ENCODE peak calls at places on chromosome 10, in eight cellular contexts. One of them, this sample, is unnamed.

GRCh38 chr10:130994191-130994590 is 317.3 kb downstream of the TCERG1L start:
- DNase-seq in osteoblast: no peak
- DNase-seq in GM10248: no peak
- DNase-seq in ELR: no peak
- DNase-seq in adipocyte: no peak
- DNase-seq in sciatic nerve: no peak
- DNase-seq in Right ventricle myocardium superior: no peak
- DNase-seq in T-helper 9 cell: no peak
- DNase-seq in this sample: no peak

GRCh38 chr10:58106211-58107035 is 161.3 kb downstream of the IPMK start:
- DNase-seq in osteoblast: no peak
- DNase-seq in GM10248: no peak
- DNase-seq in ELR: no peak
- DNase-seq in adipocyte: no peak
- DNase-seq in sciatic nerve: no peak
- DNase-seq in Right ventricle myocardium superior: no peak
- DNase-seq in T-helper 9 cell: no peak
- DNase-seq in this sample: peak; percentile 7

GRCh38 chr10:70827358-70827757 is 11.6 kb downstream of the SGPL1 start:
- DNase-seq in osteoblast: no peak
- DNase-seq in GM10248: no peak
- DNase-seq in ELR: peak; percentile 77
- DNase-seq in adipocyte: no peak
- DNase-seq in sciatic nerve: no peak
- DNase-seq in Right ventricle myocardium superior: no peak
- DNase-seq in T-helper 9 cell: no peak
- DNase-seq in this sample: no peak

GRCh38 chr10:66925896-66926719 is at the start of gene LRRTM3:
- DNase-seq in osteoblast: peak; percentile 81
- DNase-seq in GM10248: peak; percentile 69
- DNase-seq in ELR: peak; percentile 83
- DNase-seq in adipocyte: peak; percentile 91
- DNase-seq in sciatic nerve: peak; percentile 58
- DNase-seq in Right ventricle myocardium superior: peak; percentile 30
- DNase-seq in T-helper 9 cell: no peak
- DNase-seq in this sample: peak; percentile 66

GRCh38 chr10:50497758-50498157 is 126.0 kb downstream of the SGMS1 start:
- DNase-seq in osteoblast: peak; percentile 22
- DNase-seq in GM10248: peak; percentile 59
- DNase-seq in ELR: peak; percentile 71
- DNase-seq in adipocyte: peak; percentile 38
- DNase-seq in sciatic nerve: no peak
- DNase-seq in Right ventricle myocardium superior: no peak
- DNase-seq in T-helper 9 cell: no peak
- DNase-seq in this sample: peak; percentile 64

GRCh38 chr10:64014281-64014680 is 493.1 kb downstream of the REEP3 start:
- DNase-seq in osteoblast: no peak
- DNase-seq in GM10248: no peak
- DNase-seq in ELR: no peak
- DNase-seq in adipocyte: no peak
- DNase-seq in sciatic nerve: no peak
- DNase-seq in Right ventricle myocardium superior: no peak
- DNase-seq in T-helper 9 cell: no peak
- DNase-seq in this sample: no peak

GRCh38 chr10:86336341-86336740 is 30.3 kb downstream of the GRID1 start:
- DNase-seq in osteoblast: peak; percentile 44
- DNase-seq in GM10248: no peak
- DNase-seq in ELR: no peak
- DNase-seq in adipocyte: no peak
- DNase-seq in sciatic nerve: peak; percentile 23
- DNase-seq in Right ventricle myocardium superior: peak; percentile 13
- DNase-seq in T-helper 9 cell: no peak
- DNase-seq in this sample: no peak

GRCh38 chr10:44724415-44725174 is 186.5 kb upstream of the TMEM72 start:
- DNase-seq in osteoblast: peak; percentile 66
- DNase-seq in GM10248: no peak
- DNase-seq in ELR: peak; percentile 80
- DNase-seq in adipocyte: peak; percentile 64
- DNase-seq in sciatic nerve: no peak
- DNase-seq in Right ventricle myocardium superior: no peak
- DNase-seq in T-helper 9 cell: no peak
- DNase-seq in this sample: no peak

GRCh38 chr10:97875391-97875790 is 25.7 kb downstream of the GOLGA7B start:
- DNase-seq in osteoblast: no peak
- DNase-seq in GM10248: no peak
- DNase-seq in ELR: no peak
- DNase-seq in adipocyte: no peak
- DNase-seq in sciatic nerve: no peak
- DNase-seq in Right ventricle myocardium superior: no peak
- DNase-seq in T-helper 9 cell: no peak
- DNase-seq in this sample: no peak

GRCh38 chr10:25858076-25858475 is 76.0 kb upstream of the MYO3A start:
- DNase-seq in osteoblast: no peak
- DNase-seq in GM10248: no peak
- DNase-seq in ELR: no peak
- DNase-seq in adipocyte: no peak
- DNase-seq in sciatic nerve: no peak
- DNase-seq in Right ventricle myocardium superior: no peak
- DNase-seq in T-helper 9 cell: no peak
- DNase-seq in this sample: no peak

GRCh38 chr10:13942030-13942429 is 355.3 kb downstream of the PRPF18 start:
- DNase-seq in osteoblast: no peak
- DNase-seq in GM10248: no peak
- DNase-seq in ELR: no peak
- DNase-seq in adipocyte: no peak
- DNase-seq in sciatic nerve: no peak
- DNase-seq in Right ventricle myocardium superior: no peak
- DNase-seq in T-helper 9 cell: no peak
- DNase-seq in this sample: no peak

GRCh38 chr10:25026463-25026862 is 10.1 kb downstream of the THNSL1 start:
- DNase-seq in osteoblast: no peak
- DNase-seq in GM10248: no peak
- DNase-seq in ELR: peak; percentile 45
- DNase-seq in adipocyte: peak; percentile 27
- DNase-seq in sciatic nerve: no peak
- DNase-seq in Right ventricle myocardium superior: no peak
- DNase-seq in T-helper 9 cell: no peak
- DNase-seq in this sample: no peak

GRCh38 chr10:126268104-126268900 is 120.0 kb downstream of the ADAM12 start:
- DNase-seq in osteoblast: no peak
- DNase-seq in GM10248: no peak
- DNase-seq in ELR: no peak
- DNase-seq in adipocyte: no peak
- DNase-seq in sciatic nerve: no peak
- DNase-seq in Right ventricle myocardium superior: no peak
- DNase-seq in T-helper 9 cell: no peak
- DNase-seq in this sample: no peak

GRCh38 chr10:124534231-124534798 is 72.7 kb downstream of the LHPP start:
- DNase-seq in osteoblast: no peak
- DNase-seq in GM10248: no peak
- DNase-seq in ELR: no peak
- DNase-seq in adipocyte: no peak
- DNase-seq in sciatic nerve: no peak
- DNase-seq in Right ventricle myocardium superior: peak; percentile 67
- DNase-seq in T-helper 9 cell: no peak
- DNase-seq in this sample: peak; percentile 64

GRCh38 chr10:36042135-36042534 is 400.0 kb upstream of the FZD8 start:
- DNase-seq in osteoblast: no peak
- DNase-seq in GM10248: no peak
- DNase-seq in ELR: no peak
- DNase-seq in adipocyte: no peak
- DNase-seq in sciatic nerve: no peak
- DNase-seq in Right ventricle myocardium superior: no peak
- DNase-seq in T-helper 9 cell: no peak
- DNase-seq in this sample: no peak

GRCh38 chr10:103514244-103514643 is 20.7 kb downstream of the NEURL1 start:
- DNase-seq in osteoblast: no peak
- DNase-seq in GM10248: peak; percentile 13
- DNase-seq in ELR: no peak
- DNase-seq in adipocyte: no peak
- DNase-seq in sciatic nerve: no peak
- DNase-seq in Right ventricle myocardium superior: no peak
- DNase-seq in T-helper 9 cell: no peak
- DNase-seq in this sample: no peak

GRCh38 chr10:84825330-84825729 is 496.9 kb downstream of the CCSER2 start:
- DNase-seq in osteoblast: no peak
- DNase-seq in GM10248: no peak
- DNase-seq in ELR: peak; percentile 21
- DNase-seq in adipocyte: peak; percentile 14
- DNase-seq in sciatic nerve: no peak
- DNase-seq in Right ventricle myocardium superior: peak; percentile 51
- DNase-seq in T-helper 9 cell: no peak
- DNase-seq in this sample: no peak

GRCh38 chr10:31731711-31732110 is 196.9 kb downstream of the ARHGAP12 start:
- DNase-seq in osteoblast: no peak
- DNase-seq in GM10248: no peak
- DNase-seq in ELR: no peak
- DNase-seq in adipocyte: no peak
- DNase-seq in sciatic nerve: no peak
- DNase-seq in Right ventricle myocardium superior: no peak
- DNase-seq in T-helper 9 cell: no peak
- DNase-seq in this sample: no peak

GRCh38 chr10:95319239-95319638 is 28.4 kb upstream of the PDLIM1 start:
- DNase-seq in osteoblast: no peak
- DNase-seq in GM10248: no peak
- DNase-seq in ELR: no peak
- DNase-seq in adipocyte: peak; percentile 63
- DNase-seq in sciatic nerve: no peak
- DNase-seq in Right ventricle myocardium superior: no peak
- DNase-seq in T-helper 9 cell: no peak
- DNase-seq in this sample: no peak

GRCh38 chr10:780536-781524 is 91.4 kb upstream of the DIP2C start:
- DNase-seq in osteoblast: no peak
- DNase-seq in GM10248: no peak
- DNase-seq in ELR: no peak
- DNase-seq in adipocyte: no peak
- DNase-seq in sciatic nerve: no peak
- DNase-seq in Right ventricle myocardium superior: no peak
- DNase-seq in T-helper 9 cell: no peak
- DNase-seq in this sample: no peak

GRCh38 chr10:72506474-72506873 is 119.4 kb downstream of the MICU1 start:
- DNase-seq in osteoblast: no peak
- DNase-seq in GM10248: no peak
- DNase-seq in ELR: no peak
- DNase-seq in adipocyte: no peak
- DNase-seq in sciatic nerve: no peak
- DNase-seq in Right ventricle myocardium superior: no peak
- DNase-seq in T-helper 9 cell: no peak
- DNase-seq in this sample: no peak

GRCh38 chr10:49300140-49300974 is 1.4 kb downstream of the C10orf71 start:
- DNase-seq in osteoblast: no peak
- DNase-seq in GM10248: no peak
- DNase-seq in ELR: no peak
- DNase-seq in adipocyte: peak; percentile 14
- DNase-seq in sciatic nerve: no peak
- DNase-seq in Right ventricle myocardium superior: peak; percentile 71
- DNase-seq in T-helper 9 cell: no peak
- DNase-seq in this sample: no peak

GRCh38 chr10:125169279-125169678 is 8.9 kb upstream of the CTBP2 start:
- DNase-seq in osteoblast: no peak
- DNase-seq in GM10248: no peak
- DNase-seq in ELR: no peak
- DNase-seq in adipocyte: no peak
- DNase-seq in sciatic nerve: no peak
- DNase-seq in Right ventricle myocardium superior: no peak
- DNase-seq in T-helper 9 cell: no peak
- DNase-seq in this sample: no peak

GRCh38 chr10:113960617-113961260 is 82.9 kb upstream of the ADRB1 start:
- DNase-seq in osteoblast: no peak
- DNase-seq in GM10248: peak; percentile 34
- DNase-seq in ELR: peak; percentile 37
- DNase-seq in adipocyte: no peak
- DNase-seq in sciatic nerve: no peak
- DNase-seq in Right ventricle myocardium superior: no peak
- DNase-seq in T-helper 9 cell: peak; percentile 31
- DNase-seq in this sample: peak; percentile 30

GRCh38 chr10:27258838-27259532 is 18.4 kb upstream of the ACBD5 start:
- DNase-seq in osteoblast: peak; percentile 79
- DNase-seq in GM10248: peak; percentile 37
- DNase-seq in ELR: no peak
- DNase-seq in adipocyte: no peak
- DNase-seq in sciatic nerve: no peak
- DNase-seq in Right ventricle myocardium superior: no peak
- DNase-seq in T-helper 9 cell: no peak
- DNase-seq in this sample: peak; percentile 63

GRCh38 chr10:76251773-76252617 is 820.6 kb downstream of the LRMDA start:
- DNase-seq in osteoblast: no peak
- DNase-seq in GM10248: no peak
- DNase-seq in ELR: no peak
- DNase-seq in adipocyte: no peak
- DNase-seq in sciatic nerve: no peak
- DNase-seq in Right ventricle myocardium superior: no peak
- DNase-seq in T-helper 9 cell: no peak
- DNase-seq in this sample: no peak

GRCh38 chr10:103450201-103450695 is 1.9 kb downstream of the CALHM2 start:
- DNase-seq in osteoblast: peak; percentile 78
- DNase-seq in GM10248: no peak
- DNase-seq in ELR: no peak
- DNase-seq in adipocyte: no peak
- DNase-seq in sciatic nerve: no peak
- DNase-seq in Right ventricle myocardium superior: no peak
- DNase-seq in T-helper 9 cell: no peak
- DNase-seq in this sample: no peak

GRCh38 chr10:73413108-73413527 is 740 bp downstream of the ANXA7 start:
- DNase-seq in osteoblast: peak; percentile 58
- DNase-seq in GM10248: peak; percentile 65
- DNase-seq in ELR: peak; percentile 62
- DNase-seq in adipocyte: no peak
- DNase-seq in sciatic nerve: no peak
- DNase-seq in Right ventricle myocardium superior: no peak
- DNase-seq in T-helper 9 cell: peak; percentile 21
- DNase-seq in this sample: peak; percentile 67

GRCh38 chr10:111758593-111758992 is 425.0 kb downstream of the GPAM start:
- DNase-seq in osteoblast: no peak
- DNase-seq in GM10248: no peak
- DNase-seq in ELR: no peak
- DNase-seq in adipocyte: no peak
- DNase-seq in sciatic nerve: no peak
- DNase-seq in Right ventricle myocardium superior: no peak
- DNase-seq in T-helper 9 cell: no peak
- DNase-seq in this sample: no peak

GRCh38 chr10:132906836-132907235 is 35.5 kb downstream of the CFAP46 start:
- DNase-seq in osteoblast: peak; percentile 44
- DNase-seq in GM10248: no peak
- DNase-seq in ELR: no peak
- DNase-seq in adipocyte: no peak
- DNase-seq in sciatic nerve: peak; percentile 35
- DNase-seq in Right ventricle myocardium superior: peak; percentile 36
- DNase-seq in T-helper 9 cell: no peak
- DNase-seq in this sample: no peak

GRCh38 chr10:103765981-103766380 is 89.4 kb downstream of the SH3PXD2A start:
- DNase-seq in osteoblast: no peak
- DNase-seq in GM10248: no peak
- DNase-seq in ELR: peak; percentile 48
- DNase-seq in adipocyte: no peak
- DNase-seq in sciatic nerve: no peak
- DNase-seq in Right ventricle myocardium superior: peak; percentile 77
- DNase-seq in T-helper 9 cell: peak; percentile 77
- DNase-seq in this sample: no peak

GRCh38 chr10:9238041-9238440 is 1183.6 kb downstream of the GATA3 start:
- DNase-seq in osteoblast: no peak
- DNase-seq in GM10248: no peak
- DNase-seq in ELR: no peak
- DNase-seq in adipocyte: no peak
- DNase-seq in sciatic nerve: no peak
- DNase-seq in Right ventricle myocardium superior: no peak
- DNase-seq in T-helper 9 cell: no peak
- DNase-seq in this sample: no peak

GRCh38 chr10:56116684-56117083 is 244.4 kb downstream of the ZWINT start:
- DNase-seq in osteoblast: no peak
- DNase-seq in GM10248: no peak
- DNase-seq in ELR: no peak
- DNase-seq in adipocyte: no peak
- DNase-seq in sciatic nerve: no peak
- DNase-seq in Right ventricle myocardium superior: no peak
- DNase-seq in T-helper 9 cell: no peak
- DNase-seq in this sample: no peak

GRCh38 chr10:71713135-71714040 is 6.2 kb downstream of the C10orf105 start:
- DNase-seq in osteoblast: peak; percentile 99
- DNase-seq in GM10248: no peak
- DNase-seq in ELR: peak; percentile 56
- DNase-seq in adipocyte: peak; percentile 82
- DNase-seq in sciatic nerve: peak; percentile 93
- DNase-seq in Right ventricle myocardium superior: peak; percentile 91
- DNase-seq in T-helper 9 cell: no peak
- DNase-seq in this sample: no peak

This sample was measured in GM13976.